ENCODE peak calls at places on chromosomes 4 and X, in four cellular contexts. V is fibroblast of lung, H is HepG2, Y is OCI-LY7. T is an unnamed sample. For H3K36me3, the result is how much of the 10 kb centered on the place peaks cover.

GRCh38 chrX:95733426-95733825 is 951.2 kb upstream of the DIAPH2 start:
- DNase-seq in V (no peak), H (no peak), Y (no peak), T (no peak)

GRCh38 chr4:165443276-165443675 is 64.5 kb downstream of the CPE start:
- DNase-seq in V (peak), H (peak), Y (no peak), T (no peak)

GRCh38 chr4:7144374-7145290 is 47.7 kb upstream of the SORCS2 start:
- DNase-seq in V (peak), H (no peak), Y (no peak), T (no peak)

GRCh38 chr4:156933633-156934258 is 37.9 kb downstream of the PDGFC start:
- DNase-seq in V (peak), H (peak), Y (no peak), T (no peak)

GRCh38 chr4:89307446-89308160 is at the start of gene GPRIN3:
- DNase-seq in V (peak), H (no peak), Y (peak), T (peak)

GRCh38 chrX:155225774-155226173 is 9.5 kb downstream of the VBP1 start:
- DNase-seq in V (no peak), H (no peak), Y (no peak), T (no peak)

GRCh38 chr4:5759236-5760075 is 48.5 kb downstream of the EVC start:
- DNase-seq in V (no peak), H (no peak), Y (no peak), T (no peak)

GRCh38 chrX:133698298-133698697 is 283.0 kb upstream of the GPC4 start:
- DNase-seq in V (peak), H (no peak), Y (no peak), T (no peak)

GRCh38 chrX:135454816-135455215 is 33.1 kb downstream of the SMIM10L2A start:
- DNase-seq in V (no peak), H (no peak), Y (no peak), T (no peak)

GRCh38 chr4:141220271-141220654 is 432 bp upstream of the ZNF330 start:
- DNase-seq in V (peak), H (no peak), Y (no peak), T (no peak)

GRCh38 chrX:40171513-40172168 is 73.9 kb upstream of the BCOR start:
- DNase-seq in V (peak), H (no peak), Y (peak), T (no peak)

DNA sequence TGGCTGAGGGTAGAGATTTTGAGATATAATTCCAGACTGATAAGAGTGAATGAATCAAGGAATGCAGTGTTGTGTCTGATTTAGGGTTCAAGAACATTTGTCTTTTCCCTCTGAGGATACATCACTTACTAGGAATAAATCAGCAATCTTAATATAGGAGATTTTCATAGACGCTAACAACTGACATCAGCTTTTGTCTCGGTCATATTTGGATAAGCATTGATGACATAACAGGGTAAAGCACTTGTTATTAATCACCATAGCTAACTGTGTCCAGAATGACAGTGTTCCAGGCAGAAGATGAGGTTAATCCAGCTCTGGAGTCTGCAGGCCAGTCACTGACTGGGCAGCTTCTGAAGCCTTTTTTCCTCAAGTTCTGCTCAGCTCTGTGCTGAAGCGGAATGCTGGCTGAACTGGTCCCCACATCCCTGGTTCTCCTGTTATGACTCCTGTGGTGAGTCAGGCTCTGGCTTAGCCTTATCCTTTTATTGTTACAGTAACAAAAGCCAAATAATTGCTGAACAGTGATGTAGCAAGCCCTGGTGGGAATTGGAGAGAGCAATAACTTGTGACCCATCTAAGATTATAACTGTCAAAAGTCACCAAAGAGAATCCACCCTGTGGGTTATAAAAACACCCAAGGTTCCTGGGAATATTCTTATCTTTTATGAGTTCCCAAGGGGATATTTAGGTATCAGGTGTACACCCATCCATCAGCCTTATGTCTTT is 41.8 kb downstream of the FNIP2 start:
- DNase-seq in V (peak), H (no peak), Y (no peak), T (peak)
- H3K4me3 ChIP-seq in V (no peak), H (no peak), Y (no peak), T (peak)

GRCh38 chr4:2745516-2745915 is 10.6 kb downstream of the TNIP2 start:
- DNase-seq in V (no peak), H (no peak), Y (no peak), T (no peak)
- H3K36me3 ChIP-seq in V (under half), H (under half), Y (half or more), T (under half)

GRCh38 chr4:80265571-80266266 is 745 bp upstream of the FGF5 start:
- DNase-seq in V (peak), H (no peak), Y (no peak), T (peak)
- H3K4me3 ChIP-seq in V (peak), H (no peak), Y (no peak), T (peak)

GRCh38 chr4:184721254-184721653 is 12.6 kb downstream of the CENPU start:
- DNase-seq in V (no peak), H (no peak), Y (no peak), T (no peak)

GRCh38 chr4:184713887-184714286 is 20.0 kb downstream of the CENPU start:
- DNase-seq in V (no peak), H (no peak), Y (no peak), T (no peak)

GRCh38 chr4:184722798-184723197 is 11.1 kb downstream of the CENPU start:
- DNase-seq in V (no peak), H (no peak), Y (no peak), T (no peak)

DNA sequence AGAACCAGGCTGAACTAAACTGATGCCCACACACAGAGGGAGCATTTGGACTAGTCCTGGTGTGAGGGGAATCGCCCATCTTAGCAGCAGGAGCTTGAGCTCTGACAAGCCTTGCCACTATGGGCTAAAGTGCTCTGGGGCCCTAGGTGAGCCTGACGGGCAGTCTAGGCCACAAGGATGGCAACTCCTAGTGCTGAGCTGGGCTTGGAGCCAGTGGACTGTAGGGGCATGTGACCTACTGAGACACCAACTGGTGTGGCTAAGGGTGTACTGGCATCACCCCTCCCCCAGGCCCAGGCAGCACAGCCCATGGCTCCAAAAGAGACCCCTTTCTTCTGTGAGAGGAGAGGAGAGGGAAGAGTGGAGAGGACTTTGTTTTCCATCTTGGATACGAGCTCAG is 14.5 kb downstream of the CENPU start:
- DNase-seq in V (no peak), H (no peak), Y (no peak), T (no peak)
- H3K36me3 ChIP-seq in V (under half), H (under half), Y (half or more), T (under half)

GRCh38 chrX:16039363-16039762 is 84.0 kb upstream of the GRPR start:
- DNase-seq in V (no peak), H (no peak), Y (peak), T (no peak)

GRCh38 chrX:16039834-16040233 is 83.5 kb upstream of the GRPR start:
- DNase-seq in V (no peak), H (no peak), Y (no peak), T (no peak)

DNA sequence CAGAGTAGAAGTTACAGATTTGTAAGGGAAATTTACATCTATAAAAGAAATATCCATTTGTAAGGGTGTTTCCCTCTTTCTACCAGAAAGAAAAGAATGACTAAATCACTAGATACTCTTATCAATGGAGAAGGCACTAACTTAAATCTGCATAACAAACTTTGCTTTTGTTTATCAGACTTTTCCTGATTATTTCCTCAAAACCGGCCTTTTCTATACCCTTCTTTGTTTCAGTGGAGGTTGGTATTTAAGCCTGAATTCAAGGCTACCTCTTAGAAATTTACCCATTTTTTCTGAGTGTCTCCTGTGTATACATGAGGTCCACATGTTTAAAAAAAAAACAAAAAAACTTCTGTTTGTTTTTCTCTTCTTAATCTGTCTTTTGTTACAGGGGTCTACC is 80.4 kb upstream of the GRPR start:
- DNase-seq in V (no peak), H (no peak), Y (no peak), T (no peak)
- H3K4me3 ChIP-seq in V (no peak), H (no peak), Y (no peak), T (no peak)

GRCh38 chr4:99054428-99054994 is 34.1 kb downstream of the ADH5 start:
- DNase-seq in V (no peak), H (no peak), Y (no peak), T (no peak)
- H3K36me3 ChIP-seq in V (under half), H (under half), Y (half or more), T (under half)

GRCh38 chr4:76489799-76490176 is 54.8 kb downstream of the SHROOM3 start:
- DNase-seq in V (peak), H (no peak), Y (no peak), T (no peak)

GRCh38 chr4:76484654-76485053 is 49.6 kb downstream of the SHROOM3 start:
- DNase-seq in V (no peak), H (no peak), Y (no peak), T (no peak)

GRCh38 chr4:76486588-76487276 is 51.7 kb downstream of the SHROOM3 start:
- DNase-seq in V (no peak), H (no peak), Y (no peak), T (no peak)

GRCh38 chr4:76485450-76485849 is 50.4 kb downstream of the SHROOM3 start:
- DNase-seq in V (peak), H (peak), Y (no peak), T (no peak)

GRCh38 chr4:76488905-76489798 is 54.1 kb downstream of the SHROOM3 start:
- DNase-seq in V (peak), H (no peak), Y (no peak), T (no peak)
- H3K4me3 ChIP-seq in V (no peak), H (no peak), Y (no peak), T (no peak)

GRCh38 chr4:102526532-102526931 is 25.4 kb downstream of the NFKB1 start:
- DNase-seq in V (no peak), H (no peak), Y (no peak), T (no peak)

GRCh38 chr4:102527695-102528094 is 26.5 kb downstream of the NFKB1 start:
- DNase-seq in V (no peak), H (no peak), Y (no peak), T (no peak)

GRCh38 chr4:102524691-102525090 is 23.5 kb downstream of the NFKB1 start:
- DNase-seq in V (no peak), H (no peak), Y (no peak), T (no peak)

GRCh38 chr4:102525099-102525498 is 23.9 kb downstream of the NFKB1 start:
- DNase-seq in V (no peak), H (no peak), Y (no peak), T (no peak)

DNA sequence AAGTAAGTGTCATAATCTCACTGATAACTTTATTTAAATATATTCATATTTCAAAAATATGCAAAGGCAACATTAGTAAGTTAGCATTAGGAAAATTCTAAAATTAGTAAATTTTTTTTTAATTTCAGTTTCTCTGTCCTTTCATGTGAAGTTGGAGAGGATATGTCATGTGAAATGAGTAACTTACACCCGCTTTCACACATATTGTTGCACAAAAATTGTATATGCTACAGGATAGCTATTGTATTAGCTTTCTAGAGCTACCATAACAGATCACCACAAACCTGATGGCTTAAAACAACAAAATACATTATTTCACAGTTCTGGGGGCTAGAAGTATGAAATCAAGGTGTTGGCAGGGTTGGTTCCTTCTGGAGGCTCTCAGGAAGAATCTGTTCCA is 24.4 kb downstream of the NFKB1 start:
- DNase-seq in V (no peak), H (no peak), Y (no peak), T (no peak)
- H3K36me3 ChIP-seq in V (under half), H (under half), Y (under half), T (under half)